ENCODE peak calls at places on chromosomes 1 and 21, in eight cellular contexts. N, E, J, K, B, I, Q and Z are unnamed samples.

GRCh38 chr1:107467811-107468210 is 327.0 kb downstream of the NTNG1 start:
- DNase-seq in N (no peak), E (no peak), J (no peak), K (no peak), B (no peak), I (no peak), Q (no peak), Z (no peak)

GRCh38 chr1:205294175-205294913 is 27.2 kb downstream of the NUAK2 start:
- DNase-seq in N (no peak), E (peak), J (no peak), K (peak), B (no peak), I (no peak), Q (peak), Z (no peak)

GRCh38 chr1:30140566-30140965 is 582.8 kb downstream of the MATN1 start:
- DNase-seq in N (no peak), E (no peak), J (no peak), K (no peak), B (no peak), I (no peak), Q (no peak), Z (no peak)

GRCh38 chr1:234675561-234675960 is 65.6 kb upstream of the IRF2BP2 start:
- DNase-seq in N (no peak), E (no peak), J (no peak), K (no peak), B (no peak), I (no peak), Q (no peak), Z (no peak)

GRCh38 chr1:67191668-67192520 is 25.6 kb downstream of the IL23R start:
- DNase-seq in N (no peak), E (no peak), J (peak), K (peak), B (no peak), I (no peak), Q (no peak), Z (no peak)

GRCh38 chr1:52615489-52616042 is 13.4 kb downstream of the GPX7 start:
- DNase-seq in N (no peak), E (no peak), J (no peak), K (no peak), B (no peak), I (no peak), Q (no peak), Z (no peak)

GRCh38 chr1:30512922-30513265 is 210.5 kb downstream of the MATN1 start:
- DNase-seq in N (no peak), E (no peak), J (no peak), K (no peak), B (no peak), I (no peak), Q (no peak), Z (no peak)

GRCh38 chr1:90402893-90403849 is 313.9 kb downstream of the BARHL2 start:
- DNase-seq in N (peak), E (no peak), J (peak), K (peak), B (no peak), I (peak), Q (no peak), Z (no peak)

GRCh38 chr1:185632659-185633428 is 101.3 kb upstream of the HMCN1 start:
- DNase-seq in N (no peak), E (no peak), J (peak), K (no peak), B (no peak), I (no peak), Q (no peak), Z (no peak)

GRCh38 chr1:227925582-227926198 is 22.0 kb downstream of the WNT9A start:
- DNase-seq in N (no peak), E (no peak), J (no peak), K (no peak), B (no peak), I (no peak), Q (no peak), Z (no peak)

GRCh38 chr1:108561145-108561458 is 1.2 kb downstream of the EEIG2 start:
- DNase-seq in N (no peak), E (no peak), J (no peak), K (no peak), B (peak), I (no peak), Q (no peak), Z (no peak)

GRCh38 chr1:108557311-108557710 is 2.6 kb upstream of the EEIG2 start:
- DNase-seq in N (no peak), E (no peak), J (no peak), K (no peak), B (no peak), I (no peak), Q (no peak), Z (no peak)

GRCh38 chr1:108560143-108560429 is 186 bp downstream of the EEIG2 start:
- DNase-seq in N (no peak), E (no peak), J (no peak), K (no peak), B (no peak), I (no peak), Q (no peak), Z (no peak)

GRCh38 chr1:108560430-108561144 is 687 bp downstream of the EEIG2 start:
- DNase-seq in N (peak), E (peak), J (peak), K (peak), B (no peak), I (peak), Q (peak), Z (peak)

GRCh38 chr1:108559215-108560142 is at the start of gene EEIG2:
- DNase-seq in N (peak), E (peak), J (peak), K (peak), B (peak), I (peak), Q (peak), Z (peak)
- TF ChIP-seq CTCF in N (peak), E (peak), J (peak), K (peak), B (peak), I (peak), Q (peak), Z (peak)

GRCh38 chr1:161374373-161374772 is 6.7 kb upstream of the CFAP126 start:
- DNase-seq in N (no peak), E (no peak), J (no peak), K (peak), B (no peak), I (no peak), Q (no peak), Z (no peak)
- TF ChIP-seq CTCF in N (no peak), E (no peak), J (no peak), K (peak), B (peak), I (no peak), Q (no peak), Z (peak)

DNA sequence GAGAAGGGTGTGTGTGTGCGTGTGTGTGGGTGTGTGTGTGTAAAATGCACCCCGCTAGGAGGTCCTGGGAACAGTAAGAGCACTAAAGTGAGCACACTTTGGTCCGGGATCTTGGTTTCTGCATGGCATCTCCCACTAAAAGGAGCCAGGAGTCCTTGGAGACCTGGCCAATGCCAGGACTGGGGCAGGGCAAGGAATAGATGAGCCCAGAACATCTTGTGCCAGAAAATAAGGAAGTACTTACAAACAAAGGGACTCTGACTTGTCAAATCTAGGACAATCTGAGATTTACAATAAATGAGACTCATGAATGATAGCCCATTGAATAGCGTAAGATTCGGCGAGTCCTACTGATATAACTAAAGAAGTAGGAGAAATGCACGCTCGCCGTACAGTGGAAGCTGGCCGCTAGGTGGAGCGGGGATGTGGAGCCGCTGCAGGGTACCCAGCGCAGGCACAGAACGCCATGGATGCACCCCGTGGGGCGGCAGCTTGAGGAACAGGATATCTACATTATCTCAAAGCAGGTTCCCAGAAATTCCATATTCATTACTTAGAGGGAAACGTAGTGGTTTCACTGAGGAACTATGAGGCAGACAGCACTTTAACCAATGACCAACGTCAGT is 7.1 kb downstream of the SLC37A1 start:
- DNase-seq in N (peak), E (no peak), J (no peak), K (no peak), B (no peak), I (no peak), Q (peak), Z (no peak)
- TF ChIP-seq CTCF in N (peak), E (no peak), J (no peak), K (peak), B (no peak), I (no peak), Q (no peak), Z (no peak)

GRCh38 chr1:6045561-6045960 is at the start of gene KCNAB2:
- DNase-seq in N (no peak), E (no peak), J (no peak), K (no peak), B (no peak), I (no peak), Q (no peak), Z (no peak)

GRCh38 chr1:6051423-6051822 is 5.7 kb downstream of the KCNAB2 start:
- DNase-seq in N (no peak), E (no peak), J (no peak), K (no peak), B (no peak), I (no peak), Q (no peak), Z (no peak)

GRCh38 chr1:6049419-6049818 is 3.7 kb downstream of the KCNAB2 start:
- DNase-seq in N (no peak), E (no peak), J (no peak), K (no peak), B (no peak), I (no peak), Q (no peak), Z (no peak)

GRCh38 chr1:6045110-6045502 is 582 bp upstream of the KCNAB2 start:
- DNase-seq in N (no peak), E (no peak), J (no peak), K (no peak), B (no peak), I (no peak), Q (no peak), Z (no peak)

GRCh38 chr1:6048179-6048867 is 2.6 kb downstream of the KCNAB2 start:
- DNase-seq in N (no peak), E (no peak), J (no peak), K (no peak), B (no peak), I (no peak), Q (no peak), Z (no peak)
- TF ChIP-seq CTCF in N (no peak), E (no peak), J (no peak), K (no peak), B (no peak), I (no peak), Q (no peak), Z (no peak)

DNA sequence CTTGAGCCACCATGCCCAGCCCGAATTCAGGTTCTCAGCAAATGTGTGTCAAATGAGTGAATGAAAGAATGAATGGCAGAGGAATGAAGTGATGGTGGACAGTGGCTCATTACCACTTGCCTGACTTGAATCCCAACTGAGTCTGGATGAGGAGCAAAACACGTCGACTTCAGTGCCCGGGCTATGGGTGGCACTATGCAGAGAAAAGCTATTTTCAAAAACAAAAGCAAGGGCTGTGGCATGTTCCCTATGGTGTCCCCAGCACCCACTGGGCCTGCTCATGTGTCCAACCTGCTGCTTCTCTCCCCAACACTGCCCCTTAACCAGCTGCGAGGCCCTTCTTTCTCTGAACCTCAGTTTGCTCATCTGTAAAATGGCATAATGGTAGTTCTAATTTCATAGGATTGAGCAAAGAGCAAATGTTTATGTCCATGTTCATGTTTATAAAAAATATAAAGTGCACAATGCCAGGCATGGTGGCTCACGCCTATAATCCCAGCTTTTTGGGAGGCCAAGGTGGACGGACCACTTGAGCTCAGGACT is 4.3 kb upstream of the MAD2L2 start:
- DNase-seq in N (no peak), E (no peak), J (no peak), K (no peak), B (no peak), I (no peak), Q (no peak), Z (no peak)
- TF ChIP-seq CTCF in N (no peak), E (no peak), J (no peak), K (no peak), B (no peak), I (no peak), Q (no peak), Z (no peak)

DNA sequence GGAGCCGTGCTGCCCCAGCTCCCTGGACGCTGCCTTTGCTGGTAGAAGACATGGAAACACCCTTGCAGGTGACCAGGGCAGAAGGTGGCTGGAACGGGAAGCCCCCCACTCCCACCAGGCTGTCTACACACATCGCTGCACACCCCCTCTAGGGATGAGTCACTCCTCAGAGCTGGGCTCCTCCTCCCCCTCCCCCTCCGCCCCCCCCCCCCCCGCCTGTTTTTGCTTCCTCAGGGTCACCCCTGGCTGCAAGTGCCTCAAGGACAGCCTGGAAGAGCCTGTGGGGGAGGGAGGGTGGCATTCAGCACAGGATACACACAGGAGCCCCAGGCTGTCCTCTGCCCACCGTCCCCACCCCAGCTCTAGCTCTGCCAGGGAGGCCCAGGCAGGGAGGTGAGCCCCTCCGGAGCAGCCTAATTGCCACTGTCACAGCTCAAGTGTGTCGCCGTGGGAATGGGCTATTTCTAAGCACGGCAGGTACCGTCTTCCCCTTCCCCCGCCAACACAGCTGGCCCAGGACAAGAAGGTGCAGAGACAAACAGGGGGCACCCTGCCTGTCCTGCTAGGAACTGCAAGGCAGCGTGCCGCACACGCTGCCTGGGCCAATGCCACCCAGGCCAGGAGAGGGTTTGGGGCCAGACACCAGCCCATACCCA is 2.5 kb downstream of the FNDC10 start:
- DNase-seq in N (no peak), E (no peak), J (peak), K (no peak), B (peak), I (no peak), Q (peak), Z (peak)
- TF ChIP-seq CTCF in N (peak), E (no peak), J (peak), K (peak), B (peak), I (peak), Q (no peak), Z (peak)